ENCODE peak calls at places on chromosome X, in five cellular contexts. K is pons, J is Daoy, D is T-helper 2 cell, T is ELF-1. N is an unnamed sample.
A peak's percentile ranks its signal among the peaks of the same experiment; 100 is the strongest.

GRCh38 chrX:72685018-72685417 is 29.1 kb downstream of the PHKA1 start:
- DNase-seq in K (no peak), J (no peak), D (no peak), T (no peak), N (no peak)

GRCh38 chrX:21993265-21993664 is 38.9 kb upstream of the PHEX start:
- DNase-seq in K (peak; percentile 39), T (no peak), D (no peak), J (no peak), N (no peak)

GRCh38 chrX:9788908-9789307 is 2.7 kb downstream of the SHROOM2 start:
- DNase-seq in T (peak; percentile 43), J (peak; percentile 28), D (no peak), K (no peak), N (no peak)

GRCh38 chrX:110317079-110317819 is 636 bp downstream of the AMMECR1 start:
- DNase-seq in D (peak; percentile 16), K (peak; percentile 20), J (peak; percentile 23), T (peak; percentile 50), N (peak; percentile 15)

GRCh38 chrX:9786839-9787635 is 808 bp downstream of the SHROOM2 start:
- DNase-seq in D (no peak), J (no peak), T (peak; percentile 64), K (no peak), N (peak; percentile 22)

GRCh38 chrX:85930099-85930498 is 117.3 kb downstream of the CHM start:
- DNase-seq in K (no peak), J (no peak), D (no peak), T (peak; percentile 8), N (no peak)

GRCh38 chrX:50448565-50448964 is 22.1 kb downstream of the DGKK start:
- DNase-seq in K (no peak), J (peak; percentile 21), T (peak; percentile 58), D (no peak), N (peak; percentile 48)

GRCh38 chrX:141969706-141970105 is 66.0 kb downstream of the MAGEC1 start:
- DNase-seq in T (no peak), K (peak; percentile 66), D (no peak), J (no peak), N (no peak)

GRCh38 chrX:9342581-9343051 is 122.2 kb upstream of the TBL1X start:
- DNase-seq in D (peak; percentile 44), T (peak; percentile 85), K (peak; percentile 74), J (peak; percentile 67), N (peak; percentile 74)

GRCh38 chrX:43953218-43953617 is 20.0 kb downstream of the NDP start:
- DNase-seq in J (no peak), D (no peak), K (no peak), T (no peak), N (no peak)

GRCh38 chrX:102658551-102658950 is 7.3 kb downstream of the GPRASP1 start:
- DNase-seq in T (no peak), D (no peak), K (no peak), J (no peak), N (no peak)

GRCh38 chrX:122945328-122945727 is 238.8 kb upstream of the GRIA3 start:
- DNase-seq in T (no peak), D (no peak), J (no peak), K (no peak), N (no peak)

GRCh38 chrX:154855256-154855655 is 20.8 kb upstream of the SMIM9 start:
- DNase-seq in T (peak; percentile 4), D (no peak), K (no peak), J (no peak), N (no peak)

GRCh38 chrX:42108140-42108503 is 184.8 kb upstream of the CASK start:
- DNase-seq in K (no peak), D (no peak), J (no peak), T (no peak), N (no peak)

GRCh38 chrX:39616098-39616729 is 481.5 kb downstream of the BCOR start:
- DNase-seq in T (no peak), J (no peak), D (no peak), K (no peak), N (no peak)

GRCh38 chrX:6778547-6779231 is 243.8 kb upstream of the VCX3A start:
- DNase-seq in D (no peak), K (peak; percentile 88), J (no peak), T (peak; percentile 62), N (peak; percentile 19)

GRCh38 chrX:70030242-70030823 is 19.4 kb downstream of the AWAT2 start:
- DNase-seq in J (peak; percentile 50), D (peak; percentile 16), T (peak; percentile 72), K (peak; percentile 52), N (peak; percentile 49)

GRCh38 chrX:133412246-133412645 is 3.0 kb downstream of the GPC4 start:
- DNase-seq in J (peak; percentile 36), K (peak; percentile 16), D (no peak), T (peak; percentile 50), N (no peak)

GRCh38 chrX:12825801-12826200 is 34.6 kb downstream of the PRPS2 start:
- DNase-seq in K (no peak), J (peak; percentile 8), D (no peak), T (peak; percentile 29), N (no peak)

GRCh38 chrX:63012574-63012973 is 338.6 kb downstream of the SPIN4 start:
- DNase-seq in K (peak; percentile 0), T (no peak), D (no peak), J (no peak), N (no peak)